ENCODE peak calls at places on chromosomes 2 and 18, in nine cellular contexts. One of them, this sample, is unnamed.

GRCh38 chr2:181070119-181070833 is 89.9 kb downstream of the UBE2E3 start:
- DNase-seq in retinal pigment epithelial cell: peak
- DNase-seq in RWPE1: peak
- DNase-seq in KG1: no peak
- DNase-seq in activated T-cell treated with anti-CD3 and anti-CD28 coated beads, Interleukin-2, amount 50 U/mL, for 1 hour: no peak
- DNase-seq in SK-MEL-5: no peak
- DNase-seq in iPS DF 6.9: no peak
- DNase-seq in GM12892: no peak
- DNase-seq in hepatocyte: peak
- DNase-seq in this sample: peak

GRCh38 chr18:12455511-12455910 is 47.8 kb downstream of the PRELID3A start:
- DNase-seq in retinal pigment epithelial cell: no peak
- DNase-seq in RWPE1: no peak
- DNase-seq in KG1: no peak
- DNase-seq in activated T-cell treated with anti-CD3 and anti-CD28 coated beads, Interleukin-2, amount 50 U/mL, for 1 hour: no peak
- DNase-seq in SK-MEL-5: peak
- DNase-seq in iPS DF 6.9: no peak
- DNase-seq in GM12892: no peak
- DNase-seq in hepatocyte: peak
- DNase-seq in this sample: no peak

GRCh38 chr2:23423062-23423872 is 38.3 kb downstream of the KLHL29 start:
- DNase-seq in retinal pigment epithelial cell: no peak
- DNase-seq in RWPE1: no peak
- DNase-seq in KG1: no peak
- DNase-seq in activated T-cell treated with anti-CD3 and anti-CD28 coated beads, Interleukin-2, amount 50 U/mL, for 1 hour: no peak
- DNase-seq in SK-MEL-5: no peak
- DNase-seq in iPS DF 6.9: no peak
- DNase-seq in GM12892: no peak
- DNase-seq in hepatocyte: no peak
- DNase-seq in this sample: no peak

GRCh38 chr2:63676135-63676534 is 87.4 kb downstream of the MDH1 start:
- DNase-seq in retinal pigment epithelial cell: no peak
- DNase-seq in RWPE1: no peak
- DNase-seq in KG1: no peak
- DNase-seq in activated T-cell treated with anti-CD3 and anti-CD28 coated beads, Interleukin-2, amount 50 U/mL, for 1 hour: no peak
- DNase-seq in SK-MEL-5: no peak
- DNase-seq in iPS DF 6.9: no peak
- DNase-seq in GM12892: no peak
- DNase-seq in hepatocyte: no peak
- DNase-seq in this sample: no peak

GRCh38 chr2:31535753-31536152 is 45.0 kb downstream of the SRD5A2 start:
- DNase-seq in retinal pigment epithelial cell: no peak
- DNase-seq in RWPE1: no peak
- DNase-seq in KG1: no peak
- DNase-seq in activated T-cell treated with anti-CD3 and anti-CD28 coated beads, Interleukin-2, amount 50 U/mL, for 1 hour: no peak
- DNase-seq in SK-MEL-5: no peak
- DNase-seq in iPS DF 6.9: no peak
- DNase-seq in GM12892: no peak
- DNase-seq in hepatocyte: no peak
- DNase-seq in this sample: peak

GRCh38 chr2:44443510-44443909 is 81.8 kb downstream of the CAMKMT start:
- DNase-seq in retinal pigment epithelial cell: no peak
- DNase-seq in RWPE1: no peak
- DNase-seq in KG1: no peak
- DNase-seq in activated T-cell treated with anti-CD3 and anti-CD28 coated beads, Interleukin-2, amount 50 U/mL, for 1 hour: no peak
- DNase-seq in SK-MEL-5: no peak
- DNase-seq in iPS DF 6.9: no peak
- DNase-seq in GM12892: no peak
- DNase-seq in hepatocyte: no peak
- DNase-seq in this sample: no peak

GRCh38 chr2:11753886-11754704 is 7.7 kb downstream of the LPIN1 start:
- DNase-seq in retinal pigment epithelial cell: no peak
- DNase-seq in RWPE1: peak
- DNase-seq in KG1: peak
- DNase-seq in activated T-cell treated with anti-CD3 and anti-CD28 coated beads, Interleukin-2, amount 50 U/mL, for 1 hour: peak
- DNase-seq in SK-MEL-5: no peak
- DNase-seq in iPS DF 6.9: no peak
- DNase-seq in GM12892: no peak
- DNase-seq in hepatocyte: no peak
- DNase-seq in this sample: no peak

GRCh38 chr2:98518106-98518505 is 73.4 kb downstream of the INPP4A start:
- DNase-seq in retinal pigment epithelial cell: no peak
- DNase-seq in RWPE1: no peak
- DNase-seq in KG1: no peak
- DNase-seq in activated T-cell treated with anti-CD3 and anti-CD28 coated beads, Interleukin-2, amount 50 U/mL, for 1 hour: peak
- DNase-seq in SK-MEL-5: peak
- DNase-seq in iPS DF 6.9: no peak
- DNase-seq in GM12892: peak
- DNase-seq in hepatocyte: no peak
- DNase-seq in this sample: no peak

GRCh38 chr2:208269091-208269490 is 3.0 kb downstream of the PIKFYVE start:
- DNase-seq in retinal pigment epithelial cell: no peak
- DNase-seq in RWPE1: no peak
- DNase-seq in KG1: no peak
- DNase-seq in activated T-cell treated with anti-CD3 and anti-CD28 coated beads, Interleukin-2, amount 50 U/mL, for 1 hour: no peak
- DNase-seq in SK-MEL-5: no peak
- DNase-seq in iPS DF 6.9: no peak
- DNase-seq in GM12892: no peak
- DNase-seq in hepatocyte: peak
- DNase-seq in this sample: no peak

GRCh38 chr2:145141981-145142380 is 622.1 kb upstream of the ZEB2 start:
- DNase-seq in retinal pigment epithelial cell: no peak
- DNase-seq in RWPE1: no peak
- DNase-seq in KG1: no peak
- DNase-seq in activated T-cell treated with anti-CD3 and anti-CD28 coated beads, Interleukin-2, amount 50 U/mL, for 1 hour: no peak
- DNase-seq in SK-MEL-5: no peak
- DNase-seq in iPS DF 6.9: no peak
- DNase-seq in GM12892: no peak
- DNase-seq in hepatocyte: no peak
- DNase-seq in this sample: no peak

GRCh38 chr18:36307513-36307912 is 10.0 kb downstream of the FHOD3 start:
- DNase-seq in retinal pigment epithelial cell: no peak
- DNase-seq in RWPE1: no peak
- DNase-seq in KG1: no peak
- DNase-seq in activated T-cell treated with anti-CD3 and anti-CD28 coated beads, Interleukin-2, amount 50 U/mL, for 1 hour: no peak
- DNase-seq in SK-MEL-5: no peak
- DNase-seq in iPS DF 6.9: no peak
- DNase-seq in GM12892: no peak
- DNase-seq in hepatocyte: no peak
- DNase-seq in this sample: no peak

GRCh38 chr2:104872034-104872865 is 18.3 kb downstream of the POU3F3 start:
- DNase-seq in retinal pigment epithelial cell: no peak
- DNase-seq in RWPE1: no peak
- DNase-seq in KG1: no peak
- DNase-seq in activated T-cell treated with anti-CD3 and anti-CD28 coated beads, Interleukin-2, amount 50 U/mL, for 1 hour: no peak
- DNase-seq in SK-MEL-5: no peak
- DNase-seq in iPS DF 6.9: no peak
- DNase-seq in GM12892: no peak
- DNase-seq in hepatocyte: no peak
- DNase-seq in this sample: no peak

GRCh38 chr2:160680974-160681373 is 187.4 kb upstream of the RBMS1 start:
- DNase-seq in retinal pigment epithelial cell: no peak
- DNase-seq in RWPE1: no peak
- DNase-seq in KG1: no peak
- DNase-seq in activated T-cell treated with anti-CD3 and anti-CD28 coated beads, Interleukin-2, amount 50 U/mL, for 1 hour: no peak
- DNase-seq in SK-MEL-5: no peak
- DNase-seq in iPS DF 6.9: no peak
- DNase-seq in GM12892: no peak
- DNase-seq in hepatocyte: no peak
- DNase-seq in this sample: no peak

GRCh38 chr2:119860924-119861323 is 101.2 kb downstream of the PTPN4 start:
- DNase-seq in retinal pigment epithelial cell: no peak
- DNase-seq in RWPE1: no peak
- DNase-seq in KG1: no peak
- DNase-seq in activated T-cell treated with anti-CD3 and anti-CD28 coated beads, Interleukin-2, amount 50 U/mL, for 1 hour: no peak
- DNase-seq in SK-MEL-5: no peak
- DNase-seq in iPS DF 6.9: no peak
- DNase-seq in GM12892: no peak
- DNase-seq in hepatocyte: no peak
- DNase-seq in this sample: no peak

GRCh38 chr2:237567276-237568029 is 1.1 kb downstream of the PRLH start:
- DNase-seq in retinal pigment epithelial cell: no peak
- DNase-seq in RWPE1: no peak
- DNase-seq in KG1: no peak
- DNase-seq in activated T-cell treated with anti-CD3 and anti-CD28 coated beads, Interleukin-2, amount 50 U/mL, for 1 hour: no peak
- DNase-seq in SK-MEL-5: no peak
- DNase-seq in iPS DF 6.9: no peak
- DNase-seq in GM12892: no peak
- DNase-seq in hepatocyte: no peak
- DNase-seq in this sample: no peak

GRCh38 chr2:222722327-222722946 is 51.0 kb downstream of the MOGAT1 start:
- DNase-seq in retinal pigment epithelial cell: no peak
- DNase-seq in RWPE1: no peak
- DNase-seq in KG1: no peak
- DNase-seq in activated T-cell treated with anti-CD3 and anti-CD28 coated beads, Interleukin-2, amount 50 U/mL, for 1 hour: no peak
- DNase-seq in SK-MEL-5: peak
- DNase-seq in iPS DF 6.9: no peak
- DNase-seq in GM12892: peak
- DNase-seq in hepatocyte: no peak
- DNase-seq in this sample: no peak

GRCh38 chr2:80001704-80002103 is 302.8 kb downstream of the LRRTM1 start:
- DNase-seq in retinal pigment epithelial cell: no peak
- DNase-seq in RWPE1: no peak
- DNase-seq in KG1: no peak
- DNase-seq in activated T-cell treated with anti-CD3 and anti-CD28 coated beads, Interleukin-2, amount 50 U/mL, for 1 hour: no peak
- DNase-seq in SK-MEL-5: no peak
- DNase-seq in iPS DF 6.9: no peak
- DNase-seq in GM12892: no peak
- DNase-seq in hepatocyte: no peak
- DNase-seq in this sample: no peak

GRCh38 chr2:184599054-184599874 is 935 bp downstream of the ZNF804A start:
- DNase-seq in retinal pigment epithelial cell: no peak
- DNase-seq in RWPE1: no peak
- DNase-seq in KG1: peak
- DNase-seq in activated T-cell treated with anti-CD3 and anti-CD28 coated beads, Interleukin-2, amount 50 U/mL, for 1 hour: no peak
- DNase-seq in SK-MEL-5: no peak
- DNase-seq in iPS DF 6.9: no peak
- DNase-seq in GM12892: no peak
- DNase-seq in hepatocyte: no peak
- DNase-seq in this sample: no peak

This sample was measured in epithelial cell of proximal tubule.